ENCODE peak calls at places on chromosomes 6 and 20, in six cellular contexts. One of them, this sample, is unnamed.

GRCh38 chr6:168058691-168059551 is 20.1 kb downstream of the FRMD1 start:
- DNase-seq in astrocyte of the spinal cord: no peak
- DNase-seq in neural progenitor cell: peak; percentile 27
- DNase-seq in WTC11: peak; percentile 57
- DNase-seq in stomach: no peak
- DNase-seq in uterus: no peak
- DNase-seq in this sample: no peak

GRCh38 chr6:164757451-164757850 is 552.0 kb downstream of the C6orf118 start:
- DNase-seq in astrocyte of the spinal cord: no peak
- DNase-seq in neural progenitor cell: no peak
- DNase-seq in WTC11: no peak
- DNase-seq in stomach: no peak
- DNase-seq in uterus: no peak
- DNase-seq in this sample: no peak

GRCh38 chr20:40763646-40764295 is 74.7 kb upstream of the MAFB start:
- DNase-seq in astrocyte of the spinal cord: peak; percentile 15
- DNase-seq in neural progenitor cell: no peak
- DNase-seq in WTC11: no peak
- DNase-seq in stomach: no peak
- DNase-seq in uterus: no peak
- DNase-seq in this sample: no peak

GRCh38 chr6:90080876-90081464 is 186.7 kb downstream of the GJA10 start:
- DNase-seq in astrocyte of the spinal cord: no peak
- DNase-seq in neural progenitor cell: no peak
- DNase-seq in WTC11: no peak
- DNase-seq in stomach: no peak
- DNase-seq in uterus: no peak
- DNase-seq in this sample: no peak

GRCh38 chr20:59987135-59987534 is 28.9 kb downstream of the CDH26 start:
- DNase-seq in astrocyte of the spinal cord: no peak
- DNase-seq in neural progenitor cell: no peak
- DNase-seq in WTC11: no peak
- DNase-seq in stomach: no peak
- DNase-seq in uterus: no peak
- DNase-seq in this sample: peak; percentile 53

GRCh38 chr20:48066256-48066655 is 281.0 kb upstream of the SULF2 start:
- DNase-seq in astrocyte of the spinal cord: peak; percentile 32
- DNase-seq in neural progenitor cell: no peak
- DNase-seq in WTC11: no peak
- DNase-seq in stomach: no peak
- DNase-seq in uterus: no peak
- DNase-seq in this sample: peak; percentile 54

GRCh38 chr6:22098623-22099022 is 198.2 kb downstream of the PRL start:
- DNase-seq in astrocyte of the spinal cord: no peak
- DNase-seq in neural progenitor cell: no peak
- DNase-seq in WTC11: no peak
- DNase-seq in stomach: no peak
- DNase-seq in uterus: no peak
- DNase-seq in this sample: no peak

GRCh38 chr20:60693513-60694133 is 558.4 kb upstream of the CDH4 start:
- DNase-seq in astrocyte of the spinal cord: no peak
- DNase-seq in neural progenitor cell: no peak
- DNase-seq in WTC11: no peak
- DNase-seq in stomach: no peak
- DNase-seq in uterus: no peak
- DNase-seq in this sample: no peak

GRCh38 chr6:107304421-107305025 is 154.8 kb downstream of the PDSS2 start:
- DNase-seq in astrocyte of the spinal cord: peak; percentile 38
- DNase-seq in neural progenitor cell: no peak
- DNase-seq in WTC11: no peak
- DNase-seq in stomach: no peak
- DNase-seq in uterus: no peak
- DNase-seq in this sample: peak; percentile 93

GRCh38 chr6:159168536-159169192 is 536 bp upstream of the FNDC1 start:
- DNase-seq in astrocyte of the spinal cord: peak; percentile 31
- DNase-seq in neural progenitor cell: peak; percentile 91
- DNase-seq in WTC11: peak; percentile 79
- DNase-seq in stomach: peak; percentile 38
- DNase-seq in uterus: peak; percentile 46
- DNase-seq in this sample: no peak

GRCh38 chr20:7195704-7196103 is 428.2 kb downstream of the BMP2 start:
- DNase-seq in astrocyte of the spinal cord: peak; percentile 99
- DNase-seq in neural progenitor cell: no peak
- DNase-seq in WTC11: no peak
- DNase-seq in stomach: no peak
- DNase-seq in uterus: no peak
- DNase-seq in this sample: peak; percentile 91

GRCh38 chr6:36598326-36598725 is 4.2 kb downstream of the SRSF3 start:
- DNase-seq in astrocyte of the spinal cord: no peak
- DNase-seq in neural progenitor cell: no peak
- DNase-seq in WTC11: peak; percentile 2
- DNase-seq in stomach: no peak
- DNase-seq in uterus: no peak
- DNase-seq in this sample: no peak

GRCh38 chr6:37994238-37994637 is 174.7 kb downstream of the ZFAND3 start:
- DNase-seq in astrocyte of the spinal cord: peak; percentile 15
- DNase-seq in neural progenitor cell: peak; percentile 42
- DNase-seq in WTC11: no peak
- DNase-seq in stomach: no peak
- DNase-seq in uterus: no peak
- DNase-seq in this sample: peak; percentile 30

GRCh38 chr6:159807150-159807859 is 7.2 kb downstream of the PNLDC1 start:
- DNase-seq in astrocyte of the spinal cord: no peak
- DNase-seq in neural progenitor cell: no peak
- DNase-seq in WTC11: no peak
- DNase-seq in stomach: no peak
- DNase-seq in uterus: no peak
- DNase-seq in this sample: peak; percentile 89

GRCh38 chr6:68636710-68637470 is 1.8 kb downstream of the ADGRB3 start:
- DNase-seq in astrocyte of the spinal cord: no peak
- DNase-seq in neural progenitor cell: no peak
- DNase-seq in WTC11: no peak
- DNase-seq in stomach: no peak
- DNase-seq in uterus: no peak
- DNase-seq in this sample: no peak

GRCh38 chr6:150710236-150710635 is 110.6 kb downstream of the PLEKHG1 start:
- DNase-seq in astrocyte of the spinal cord: no peak
- DNase-seq in neural progenitor cell: no peak
- DNase-seq in WTC11: no peak
- DNase-seq in stomach: peak; percentile 73
- DNase-seq in uterus: no peak
- DNase-seq in this sample: peak; percentile 51

GRCh38 chr6:64591682-64592081 is 956.1 kb downstream of the PHF3 start:
- DNase-seq in astrocyte of the spinal cord: no peak
- DNase-seq in neural progenitor cell: no peak
- DNase-seq in WTC11: no peak
- DNase-seq in stomach: no peak
- DNase-seq in uterus: no peak
- DNase-seq in this sample: no peak

GRCh38 chr6:30042914-30043313 is 18.2 kb upstream of the POLR1H start:
- DNase-seq in astrocyte of the spinal cord: no peak
- DNase-seq in neural progenitor cell: no peak
- DNase-seq in WTC11: no peak
- DNase-seq in stomach: no peak
- DNase-seq in uterus: no peak
- DNase-seq in this sample: no peak

GRCh38 chr6:148109732-148110131 is 232.9 kb upstream of the SASH1 start:
- DNase-seq in astrocyte of the spinal cord: no peak
- DNase-seq in neural progenitor cell: no peak
- DNase-seq in WTC11: no peak
- DNase-seq in stomach: no peak
- DNase-seq in uterus: no peak
- DNase-seq in this sample: peak; percentile 34

GRCh38 chr6:96898241-96898851 is 655 bp upstream of the NDUFAF4 start:
- DNase-seq in astrocyte of the spinal cord: peak; percentile 54
- DNase-seq in neural progenitor cell: no peak
- DNase-seq in WTC11: no peak
- DNase-seq in stomach: no peak
- DNase-seq in uterus: no peak
- DNase-seq in this sample: peak; percentile 29

GRCh38 chr20:9442858-9443257 is 71.5 kb upstream of the LAMP5 start:
- DNase-seq in astrocyte of the spinal cord: no peak
- DNase-seq in neural progenitor cell: no peak
- DNase-seq in WTC11: no peak
- DNase-seq in stomach: peak; percentile 43
- DNase-seq in uterus: no peak
- DNase-seq in this sample: no peak

GRCh38 chr20:45456632-45457031 is 12.9 kb upstream of the WFDC2 start:
- DNase-seq in astrocyte of the spinal cord: no peak
- DNase-seq in neural progenitor cell: peak; percentile 64
- DNase-seq in WTC11: peak; percentile 61
- DNase-seq in stomach: peak; percentile 70
- DNase-seq in uterus: no peak
- DNase-seq in this sample: peak; percentile 64

GRCh38 chr20:56249244-56249955 is 868 bp downstream of the MC3R start:
- DNase-seq in astrocyte of the spinal cord: no peak
- DNase-seq in neural progenitor cell: peak; percentile 61
- DNase-seq in WTC11: peak; percentile 17
- DNase-seq in stomach: no peak
- DNase-seq in uterus: no peak
- DNase-seq in this sample: peak; percentile 8
- TF ChIP-seq CTCF in astrocyte of the spinal cord: peak; percentile 27
- TF ChIP-seq CTCF in neural progenitor cell: peak; percentile 69
- TF ChIP-seq CTCF in WTC11: no peak
- TF ChIP-seq CTCF in stomach: no peak
- TF ChIP-seq CTCF in uterus: no peak
- TF ChIP-seq CTCF in this sample: peak; percentile 59

GRCh38 chr6:79432726-79433125 is 104.5 kb downstream of the LCA5 start:
- DNase-seq in astrocyte of the spinal cord: no peak
- DNase-seq in neural progenitor cell: no peak
- DNase-seq in WTC11: no peak
- DNase-seq in stomach: no peak
- DNase-seq in uterus: no peak
- DNase-seq in this sample: no peak

GRCh38 chr6:79430913-79431312 is 106.3 kb downstream of the LCA5 start:
- DNase-seq in astrocyte of the spinal cord: no peak
- DNase-seq in neural progenitor cell: no peak
- DNase-seq in WTC11: peak; percentile 39
- DNase-seq in stomach: no peak
- DNase-seq in uterus: no peak
- DNase-seq in this sample: no peak

GRCh38 chr6:79426625-79427278 is 110.5 kb downstream of the LCA5 start:
- DNase-seq in astrocyte of the spinal cord: no peak
- DNase-seq in neural progenitor cell: no peak
- DNase-seq in WTC11: no peak
- DNase-seq in stomach: no peak
- DNase-seq in uterus: no peak
- DNase-seq in this sample: no peak

GRCh38 chr6:79427721-79428120 is 109.5 kb downstream of the LCA5 start:
- DNase-seq in astrocyte of the spinal cord: no peak
- DNase-seq in neural progenitor cell: no peak
- DNase-seq in WTC11: no peak
- DNase-seq in stomach: no peak
- DNase-seq in uterus: no peak
- DNase-seq in this sample: no peak

GRCh38 chr6:79431469-79431868 is 105.8 kb downstream of the LCA5 start:
- DNase-seq in astrocyte of the spinal cord: no peak
- DNase-seq in neural progenitor cell: peak; percentile 57
- DNase-seq in WTC11: peak; percentile 34
- DNase-seq in stomach: no peak
- DNase-seq in uterus: no peak
- DNase-seq in this sample: peak; percentile 48
- TF ChIP-seq CTCF in astrocyte of the spinal cord: peak; percentile 17
- TF ChIP-seq CTCF in neural progenitor cell: peak; percentile 47
- TF ChIP-seq CTCF in WTC11: no peak
- TF ChIP-seq CTCF in stomach: no peak
- TF ChIP-seq CTCF in uterus: peak; percentile 20
- TF ChIP-seq CTCF in this sample: peak; percentile 57

GRCh38 chr6:39191236-39191930 is 37.9 kb downstream of the KCNK5 start:
- DNase-seq in astrocyte of the spinal cord: no peak
- DNase-seq in neural progenitor cell: no peak
- DNase-seq in WTC11: no peak
- DNase-seq in stomach: no peak
- DNase-seq in uterus: no peak
- DNase-seq in this sample: no peak

GRCh38 chr6:39190545-39191235 is 38.6 kb downstream of the KCNK5 start:
- DNase-seq in astrocyte of the spinal cord: no peak
- DNase-seq in neural progenitor cell: no peak
- DNase-seq in WTC11: no peak
- DNase-seq in stomach: no peak
- DNase-seq in uterus: no peak
- DNase-seq in this sample: no peak

GRCh38 chr6:39188577-39188976 is 40.7 kb downstream of the KCNK5 start:
- DNase-seq in astrocyte of the spinal cord: no peak
- DNase-seq in neural progenitor cell: no peak
- DNase-seq in WTC11: no peak
- DNase-seq in stomach: no peak
- DNase-seq in uterus: no peak
- DNase-seq in this sample: no peak

GRCh38 chr6:39189131-39189530 is 40.1 kb downstream of the KCNK5 start:
- DNase-seq in astrocyte of the spinal cord: no peak
- DNase-seq in neural progenitor cell: no peak
- DNase-seq in WTC11: no peak
- DNase-seq in stomach: no peak
- DNase-seq in uterus: no peak
- DNase-seq in this sample: no peak

GRCh38 chr6:39189915-39190544 is 39.2 kb downstream of the KCNK5 start:
- DNase-seq in astrocyte of the spinal cord: no peak
- DNase-seq in neural progenitor cell: peak; percentile 71
- DNase-seq in WTC11: peak; percentile 77
- DNase-seq in stomach: peak; percentile 72
- DNase-seq in uterus: no peak
- DNase-seq in this sample: peak; percentile 19
- TF ChIP-seq CTCF in astrocyte of the spinal cord: no peak
- TF ChIP-seq CTCF in neural progenitor cell: peak; percentile 64
- TF ChIP-seq CTCF in WTC11: peak; percentile 78
- TF ChIP-seq CTCF in stomach: peak; percentile 65
- TF ChIP-seq CTCF in uterus: no peak
- TF ChIP-seq CTCF in this sample: peak; percentile 45

GRCh38 chr6:134039116-134039515 is 13.3 kb downstream of the SLC2A12 start:
- DNase-seq in astrocyte of the spinal cord: no peak
- DNase-seq in neural progenitor cell: no peak
- DNase-seq in WTC11: no peak
- DNase-seq in stomach: no peak
- DNase-seq in uterus: no peak
- DNase-seq in this sample: no peak
- TF ChIP-seq CTCF in astrocyte of the spinal cord: no peak
- TF ChIP-seq CTCF in neural progenitor cell: no peak
- TF ChIP-seq CTCF in WTC11: no peak
- TF ChIP-seq CTCF in stomach: no peak
- TF ChIP-seq CTCF in uterus: no peak
- TF ChIP-seq CTCF in this sample: no peak